ENCODE peak calls at places on chromosome 5, in four cellular contexts. V is HepG2, F is H1, N is GM12878. P is an unnamed sample.

GRCh38 chr5:1039210-1039548 is 30.6 kb downstream of the NKD2 start:
- DNase-seq in V (no peak), F (no peak), N (no peak), P (no peak)

GRCh38 chr5:136563489-136563888 is 198.1 kb upstream of the TRPC7 start:
- DNase-seq in V (no peak), F (no peak), N (no peak), P (no peak)

GRCh38 chr5:150625164-150625535 is 15.3 kb upstream of the SYNPO start:
- DNase-seq in V (no peak), F (no peak), N (no peak), P (no peak)

GRCh38 chr5:132074772-132075718 is 1.5 kb downstream of the CSF2 start:
- DNase-seq in V (no peak), F (no peak), N (no peak), P (no peak)

GRCh38 chr5:141929398-141930058 is 5.9 kb downstream of the DELE1 start:
- DNase-seq in V (no peak), F (no peak), N (no peak), P (no peak)

GRCh38 chr5:1728846-1729245 is 70.8 kb downstream of the MRPL36 start:
- DNase-seq in V (no peak), F (peak), N (no peak), P (no peak)

GRCh38 chr5:157886796-157887380 is 27.9 kb upstream of the CLINT1 start:
- DNase-seq in V (no peak), F (no peak), N (no peak), P (no peak)

GRCh38 chr5:132215329-132215728 is 12.3 kb downstream of the P4HA2 start:
- DNase-seq in V (no peak), F (no peak), N (no peak), P (no peak)

GRCh38 chr5:107719207-107719606 is 48.5 kb upstream of the EFNA5 start:
- DNase-seq in V (no peak), F (no peak), N (no peak), P (no peak)

GRCh38 chr5:151895660-151896040 is 29.0 kb downstream of the GLRA1 start:
- DNase-seq in V (no peak), F (no peak), N (no peak), P (no peak)

GRCh38 chr5:111070272-111071134 is 1.0 kb upstream of the TSLP start:
- DNase-seq in V (no peak), F (peak), N (no peak), P (peak)

GRCh38 chr5:115530426-115530825 is 14.1 kb downstream of the FEM1C start:
- DNase-seq in V (no peak), F (no peak), N (no peak), P (no peak)

GRCh38 chr5:31124026-31124425 is 69.5 kb upstream of the CDH6 start:
- DNase-seq in V (no peak), F (no peak), N (no peak), P (no peak)

GRCh38 chr5:11904270-11904906 is at the start of gene CTNND2:
- DNase-seq in V (no peak), F (peak), N (no peak), P (peak)

GRCh38 chr5:157710887-157711286 is 20.3 kb upstream of the THG1L start:
- DNase-seq in V (no peak), F (no peak), N (no peak), P (no peak)

GRCh38 chr5:19608434-19608833 is 379.6 kb downstream of the CDH18 start:
- DNase-seq in V (no peak), F (no peak), N (no peak), P (no peak)

GRCh38 chr5:177416334-177416733 is 7.0 kb upstream of the F12 start:
- DNase-seq in V (no peak), F (no peak), N (no peak), P (no peak)

GRCh38 chr5:59786271-59786805 is 107.2 kb downstream of the PDE4D start:
- DNase-seq in V (no peak), F (no peak), N (no peak), P (no peak)

GRCh38 chr5:117504245-117504644 is 929.6 kb upstream of the SEMA6A start:
- DNase-seq in V (no peak), F (no peak), N (no peak), P (no peak)

GRCh38 chr5:171845857-171846785 is 60.5 kb downstream of the SMIM23 start:
- DNase-seq in V (no peak), F (no peak), N (no peak), P (no peak)

GRCh38 chr5:140224658-140225057 is 49.7 kb downstream of the CYSTM1 start:
- DNase-seq in V (no peak), F (no peak), N (no peak), P (no peak)

GRCh38 chr5:132483101-132483500 is 7.5 kb downstream of the IRF1 start:
- DNase-seq in V (no peak), F (no peak), N (no peak), P (no peak)

GRCh38 chr5:103667068-103667467 is 104.5 kb upstream of the NUDT12 start:
- DNase-seq in V (no peak), F (no peak), N (no peak), P (no peak)

GRCh38 chr5:81755320-81755719 is 4.4 kb upstream of the SSBP2 start:
- DNase-seq in V (peak), F (no peak), N (no peak), P (peak)

GRCh38 chr5:50595199-50595598 is 71.2 kb upstream of the PARP8 start:
- DNase-seq in V (no peak), F (no peak), N (no peak), P (no peak)

GRCh38 chr5:53260446-53260845 is 150.9 kb upstream of the MOCS2 start:
- DNase-seq in V (no peak), F (no peak), N (no peak), P (no peak)

GRCh38 chr5:154756203-154756870 is 1.2 kb downstream of the LARP1 start:
- DNase-seq in V (no peak), F (no peak), N (no peak), P (no peak)

GRCh38 chr5:154756871-154757646 is 1.9 kb downstream of the LARP1 start:
- DNase-seq in V (no peak), F (no peak), N (no peak), P (peak)

GRCh38 chr5:154753792-154754191 is 1.4 kb upstream of the LARP1 start:
- DNase-seq in V (no peak), F (no peak), N (no peak), P (no peak)

GRCh38 chr5:154754460-154755360 is 467 bp upstream of the LARP1 start:
- DNase-seq in V (peak), F (peak), N (peak), P (peak)

DNA sequence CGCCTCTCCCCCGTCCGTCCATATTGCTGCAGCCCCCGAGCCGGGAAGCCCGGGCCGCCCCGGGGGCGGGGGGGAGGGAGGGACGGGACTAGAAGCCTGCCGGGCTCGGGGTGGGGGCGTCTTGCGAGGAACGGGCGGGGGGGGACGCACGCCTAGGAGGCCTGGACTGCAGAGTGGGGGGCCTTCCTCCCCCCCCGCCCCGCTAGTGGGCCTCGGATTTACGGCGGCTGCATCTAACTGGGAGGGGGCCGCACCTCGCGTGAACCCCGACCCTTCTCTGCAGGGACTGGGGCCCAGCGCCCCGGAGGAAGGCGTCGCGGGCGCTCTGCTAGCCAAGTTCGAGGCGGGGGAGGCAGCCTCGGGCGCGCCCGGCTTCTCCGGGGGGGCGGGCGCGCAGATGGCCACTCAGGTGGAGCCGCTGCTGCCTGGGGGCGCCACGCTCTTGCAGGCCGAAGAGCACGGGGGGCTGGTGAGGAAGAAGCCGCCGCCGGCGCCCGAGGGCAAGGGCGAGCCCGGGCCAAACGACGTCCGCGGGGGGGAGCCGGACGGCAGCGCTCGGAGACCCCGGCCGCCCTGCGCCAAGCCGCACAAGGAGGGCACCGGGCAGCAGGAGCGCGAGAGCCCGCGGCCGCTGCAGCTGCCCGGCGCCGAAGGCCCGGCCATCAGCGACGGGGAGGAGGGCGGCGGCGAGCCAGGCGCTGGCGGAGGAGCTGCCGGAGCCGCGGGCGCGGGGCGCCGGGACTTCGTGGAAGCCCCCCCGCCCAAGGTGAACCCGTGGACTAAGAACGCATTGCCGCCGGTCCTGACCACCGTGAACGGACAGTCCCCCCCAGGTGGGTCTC is at the start of gene LARP1:
- DNase-seq in V (no peak), F (no peak), N (no peak), P (no peak)
- TF ChIP-seq ATF3 in V (no peak), F (no peak), N (no peak), P (no peak)

DNA sequence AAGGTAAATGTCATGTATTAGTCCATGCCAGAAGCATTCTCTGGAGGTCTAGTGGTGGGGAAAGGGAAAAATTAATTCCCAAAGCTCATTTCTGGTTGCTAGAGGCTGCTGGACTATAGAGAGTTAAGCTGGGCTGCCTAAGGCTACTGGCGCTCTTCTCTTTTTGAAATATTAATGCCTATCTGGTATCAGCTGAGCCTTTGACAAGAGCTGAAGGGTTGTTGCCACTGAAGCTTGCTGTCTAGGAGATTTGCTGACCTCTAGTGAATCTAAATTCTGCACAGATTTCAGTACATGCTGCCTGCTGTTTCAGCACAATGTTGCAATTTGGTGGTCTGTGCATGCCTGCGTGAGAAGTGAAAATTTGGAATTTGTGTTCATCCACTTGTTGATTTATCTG is 29.1 kb upstream of the PLCXD3 start:
- DNase-seq in V (no peak), F (no peak), N (no peak), P (no peak)
- TF ChIP-seq USF2 in V (no peak), F (no peak), N (no peak), P (no peak)

GRCh38 chr5:54844905-54845566 is 140.4 kb downstream of the ESM1 start:
- DNase-seq in V (peak), F (no peak), N (peak), P (no peak)
- TF ChIP-seq ATF3 in V (no peak), F (no peak), N (no peak), P (no peak)

GRCh38 chr5:121500262-121500792 is 351.4 kb upstream of the FTMT start:
- DNase-seq in V (no peak), F (no peak), N (no peak), P (no peak)

GRCh38 chr5:121497176-121497575 is 354.5 kb upstream of the FTMT start:
- DNase-seq in V (no peak), F (no peak), N (no peak), P (no peak)
- TF ChIP-seq USF2 in V (no peak), F (no peak), N (no peak), P (no peak)

GRCh38 chr5:173802670-173803165 is 85.4 kb upstream of the CPEB4 start:
- DNase-seq in V (peak), F (no peak), N (no peak), P (no peak)

GRCh38 chr5:173807150-173807784 is 80.9 kb upstream of the CPEB4 start:
- DNase-seq in V (no peak), F (no peak), N (no peak), P (no peak)

GRCh38 chr5:173801006-173801405 is 87.1 kb upstream of the CPEB4 start:
- DNase-seq in V (no peak), F (no peak), N (no peak), P (no peak)

GRCh38 chr5:173806270-173807035 is 81.7 kb upstream of the CPEB4 start:
- DNase-seq in V (peak), F (no peak), N (no peak), P (no peak)

GRCh38 chr5:173804579-173804978 is 83.6 kb upstream of the CPEB4 start:
- DNase-seq in V (no peak), F (no peak), N (no peak), P (no peak)
- TF ChIP-seq ATF3 in V (no peak), F (no peak), N (no peak), P (no peak)

DNA sequence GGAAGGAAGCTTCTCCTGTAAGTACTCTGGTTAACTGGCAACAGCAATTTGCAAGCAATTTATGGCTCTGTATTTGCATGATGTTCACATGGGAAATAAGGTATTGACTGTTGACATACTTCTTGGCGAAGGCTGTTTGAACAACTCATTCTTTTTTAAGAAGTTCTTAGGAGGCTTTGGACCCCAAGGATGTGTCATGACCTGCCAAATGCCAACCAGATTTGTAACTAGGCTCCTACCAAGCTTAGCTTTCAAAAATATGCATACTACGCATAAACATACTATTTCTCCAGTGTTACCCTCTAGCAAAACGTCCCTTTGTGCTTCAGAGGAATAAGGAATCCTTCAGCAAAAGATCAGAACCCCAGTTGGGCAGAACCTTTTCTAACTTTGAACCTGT is 165.2 kb upstream of the MSX2 start:
- DNase-seq in V (no peak), F (no peak), N (no peak), P (no peak)
- TF ChIP-seq USF2 in V (no peak), F (no peak), N (no peak), P (no peak)